ENCODE peak calls at places on chromosomes 13 and 19, in five cellular contexts. Z is HAP-1, E is heart right ventricle, S is aorta, C is SK-N-SH. D is an unnamed sample.

GRCh38 chr19:49655570-49656455 is 9.8 kb downstream of the IRF3 start:
- DNase-seq in Z (no peak), E (no peak), S (no peak), C (no peak), D (no peak)

GRCh38 chr19:13623686-13624405 is 117.6 kb upstream of the CACNA1A start:
- DNase-seq in Z (no peak), E (no peak), S (no peak), C (no peak), D (no peak)

GRCh38 chr19:52527954-52528326 is 472 bp downstream of the ZNF808 start:
- DNase-seq in Z (no peak), E (peak; percentile 21), S (no peak), C (peak; percentile 45), D (peak; percentile 5)

GRCh38 chr19:33905473-33905936 is 108.8 kb downstream of the KCTD15 start:
- DNase-seq in Z (no peak), E (peak; percentile 35), S (no peak), C (peak; percentile 52), D (peak; percentile 22)

GRCh38 chr19:34428549-34429285 is 536 bp downstream of the UBA2 start:
- DNase-seq in Z (no peak), E (peak; percentile 51), S (peak; percentile 60), C (peak; percentile 47), D (peak; percentile 46)

GRCh38 chr19:29060833-29061364 is 152.1 kb downstream of the UQCRFS1 start:
- DNase-seq in Z (no peak), E (no peak), S (no peak), C (no peak), D (no peak)

GRCh38 chr13:79869326-79869725 is 388.4 kb downstream of the NDFIP2 start:
- DNase-seq in Z (peak; percentile 34), E (no peak), S (no peak), C (no peak), D (no peak)

GRCh38 chr13:28237944-28238343 is 99.6 kb downstream of the PAN3 start:
- DNase-seq in Z (no peak), E (no peak), S (no peak), C (no peak), D (no peak)

GRCh38 chr19:49887037-49887652 is 9.5 kb downstream of the IL4I1 start:
- DNase-seq in Z (no peak), E (peak; percentile 20), S (no peak), C (no peak), D (no peak)

GRCh38 chr19:7658219-7658686 is 10.6 kb upstream of the RETN start:
- DNase-seq in Z (no peak), E (no peak), S (no peak), C (no peak), D (no peak)

GRCh38 chr19:33797821-33798633 is 1.4 kb downstream of the KCTD15 start:
- DNase-seq in Z (peak; percentile 57), E (peak; percentile 76), S (peak; percentile 63), C (peak; percentile 82), D (peak; percentile 66)

GRCh38 chr19:5485286-5485636 is 30.0 kb downstream of the ZNRF4 start:
- DNase-seq in Z (no peak), E (no peak), S (no peak), C (no peak), D (no peak)

GRCh38 chr19:19661675-19662251 is 1.7 kb downstream of the ATP13A1 start:
- DNase-seq in Z (peak; percentile 70), E (no peak), S (no peak), C (peak; percentile 60), D (no peak)

GRCh38 chr19:47891622-47891922 is 5.5 kb upstream of the SULT2A1 start:
- DNase-seq in Z (no peak), E (no peak), S (no peak), C (peak; percentile 31), D (no peak)

GRCh38 chr13:100532090-100532766 is 56.4 kb downstream of the GGACT start:
- DNase-seq in Z (no peak), E (no peak), S (no peak), C (no peak), D (no peak)

GRCh38 chr13:75579529-75579928 is 29.9 kb downstream of the UCHL3 start:
- DNase-seq in Z (no peak), E (no peak), S (no peak), C (no peak), D (no peak)

GRCh38 chr19:4550479-4551050 is 8.9 kb downstream of the SEMA6B start:
- DNase-seq in Z (no peak), E (no peak), S (no peak), C (no peak), D (no peak)

GRCh38 chr13:24208314-24208713 is 47.8 kb downstream of the SPATA13 start:
- DNase-seq in Z (no peak), E (no peak), S (no peak), C (no peak), D (no peak)

GRCh38 chr13:30804474-30804873 is 69.1 kb downstream of the ALOX5AP start:
- DNase-seq in Z (no peak), E (no peak), S (no peak), C (peak; percentile 29), D (no peak)

GRCh38 chr19:29623726-29624488 is 17.8 kb downstream of the POP4 start:
- DNase-seq in Z (no peak), E (no peak), S (no peak), C (no peak), D (no peak)

GRCh38 chr19:55212447-55212846 is 3.1 kb upstream of the PTPRH start:
- DNase-seq in Z (peak; percentile 78), E (no peak), S (no peak), C (no peak), D (no peak)

GRCh38 chr13:99436013-99436412 is 65.3 kb upstream of the TM9SF2 start:
- DNase-seq in Z (no peak), E (no peak), S (no peak), C (no peak), D (no peak)
- H3K4me1 ChIP-seq in Z (peaks cover 8% of the 10 kb centered on the region), E (peaks cover 14% of the 10 kb centered on the region), S (no peaks in the 10 kb centered on the region), C (peaks cover 10% of the 10 kb centered on the region), D (peaks cover 6% of the 10 kb centered on the region)

GRCh38 chr19:1467512-1468273 is 11.3 kb downstream of the C19orf25 start:
- DNase-seq in Z (no peak), E (peak; percentile 14), S (no peak), C (no peak), D (no peak)
- H3K4me1 ChIP-seq in Z (peaks cover 10% of the 10 kb centered on the region), E (peaks cover 65% of the 10 kb centered on the region), S (no peaks in the 10 kb centered on the region), C (peaks cover 4% of the 10 kb centered on the region), D (peaks cover 12% of the 10 kb centered on the region)

GRCh38 chr13:99278843-99279242 is 20.7 kb upstream of the GPR18 start:
- DNase-seq in Z (no peak), E (no peak), S (no peak), C (no peak), D (no peak)

GRCh38 chr13:99282264-99283231 is 24.4 kb upstream of the GPR18 start:
- DNase-seq in Z (no peak), E (no peak), S (no peak), C (no peak), D (no peak)

GRCh38 chr13:99281811-99282263 is 23.7 kb upstream of the GPR18 start:
- DNase-seq in Z (no peak), E (peak; percentile 50), S (peak; percentile 88), C (no peak), D (no peak)

GRCh38 chr13:99278199-99278598 is 20.0 kb upstream of the GPR18 start:
- DNase-seq in Z (no peak), E (no peak), S (no peak), C (no peak), D (no peak)

DNA sequence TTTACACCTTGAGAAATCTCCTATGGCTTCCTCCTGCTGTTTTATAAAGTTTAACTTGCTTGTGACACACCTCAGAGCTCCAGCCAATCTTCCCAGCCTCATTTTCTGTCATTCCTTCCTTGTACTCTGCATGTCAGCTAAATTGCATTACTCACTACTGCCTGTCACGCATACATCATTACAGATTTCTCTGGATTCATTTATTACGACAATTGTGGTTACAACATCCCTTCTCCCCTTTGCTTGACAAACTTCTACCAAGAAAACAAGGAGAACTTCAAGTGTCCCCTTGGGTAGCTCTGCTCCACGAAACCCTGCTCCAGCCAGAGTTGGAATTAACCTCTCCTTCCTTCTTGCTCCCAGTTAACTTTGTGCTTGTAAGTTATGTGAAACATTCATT is 22.0 kb upstream of the GPR18 start:
- DNase-seq in Z (no peak), E (no peak), S (no peak), C (no peak), D (no peak)
- H3K4me1 ChIP-seq in Z (no peaks in the 10 kb centered on the region), E (peaks cover 38% of the 10 kb centered on the region), S (no peaks in the 10 kb centered on the region), C (peaks cover 3% of the 10 kb centered on the region), D (peaks cover 5% of the 10 kb centered on the region)

GRCh38 chr13:109794095-109794494 is 7.7 kb upstream of the IRS2 start:
- DNase-seq in Z (no peak), E (no peak), S (no peak), C (no peak), D (no peak)
- H3K4me1 ChIP-seq in Z (no peaks in the 10 kb centered on the region), E (peaks cover 11% of the 10 kb centered on the region), S (no peaks in the 10 kb centered on the region), C (peaks cover 19% of the 10 kb centered on the region), D (no peaks in the 10 kb centered on the region)

GRCh38 chr13:113458218-113459065 is 5.2 kb upstream of the ADPRHL1 start:
- DNase-seq in Z (peak; percentile 21), E (no peak), S (no peak), C (peak; percentile 89), D (peak; percentile 18)
- H3K4me1 ChIP-seq in Z (no peaks in the 10 kb centered on the region), E (peaks cover 39% of the 10 kb centered on the region), S (no peaks in the 10 kb centered on the region), C (peaks cover 22% of the 10 kb centered on the region), D (peaks cover 11% of the 10 kb centered on the region)

GRCh38 chr19:16368385-16369305 is 44.0 kb downstream of the KLF2 start:
- DNase-seq in Z (no peak), E (no peak), S (peak; percentile 41), C (no peak), D (no peak)
- H3K4me1 ChIP-seq in Z (no peaks in the 10 kb centered on the region), E (peaks cover 38% of the 10 kb centered on the region), S (no peaks in the 10 kb centered on the region), C (no peaks in the 10 kb centered on the region), D (peaks cover 16% of the 10 kb centered on the region)

DNA sequence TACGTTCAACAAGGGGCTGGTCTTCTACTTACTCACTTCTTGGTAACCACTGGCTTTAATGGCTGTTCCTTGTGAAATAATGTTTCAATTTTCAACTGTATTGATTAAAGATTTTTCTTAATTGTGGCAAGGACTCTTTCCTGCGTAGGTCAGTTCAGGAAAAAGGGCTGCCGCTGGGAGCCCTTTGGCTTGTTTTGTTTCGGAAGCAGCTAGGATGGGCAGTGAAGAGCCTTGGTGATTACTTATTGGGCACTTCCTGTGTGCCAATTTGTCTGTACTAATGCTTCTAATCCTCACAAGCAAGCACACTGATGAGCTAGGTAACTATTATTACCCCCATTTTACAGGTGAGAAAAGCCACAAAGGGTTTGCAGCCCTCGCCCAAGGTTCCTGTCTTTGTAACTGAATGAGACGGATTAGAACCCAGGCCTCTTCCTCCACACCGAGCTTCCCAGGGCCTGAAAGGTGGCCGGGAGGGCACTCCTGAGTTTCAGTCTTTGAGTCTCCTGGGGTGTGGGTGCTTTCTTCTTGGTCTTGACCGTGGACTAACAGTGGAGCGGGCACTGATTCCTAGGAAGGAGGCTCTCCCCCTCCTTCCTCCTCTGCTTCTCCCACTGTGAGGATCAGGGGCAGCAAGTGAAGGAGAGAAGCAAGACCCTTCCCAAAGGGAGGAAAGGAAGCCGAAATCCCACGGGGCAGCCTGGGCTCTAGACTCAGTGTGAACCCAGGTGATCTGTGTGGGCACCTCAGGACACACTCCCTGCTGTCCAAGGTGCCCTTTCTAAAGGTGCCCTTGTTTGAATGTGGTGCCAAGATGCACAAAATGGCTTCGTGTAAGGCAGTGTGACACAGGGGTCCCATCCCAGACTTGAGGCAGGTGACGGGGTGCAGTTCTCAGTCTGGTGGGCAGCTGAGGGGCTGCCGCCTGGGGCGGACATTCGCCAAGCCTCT is 3.7 kb downstream of the COL4A2 start:
- DNase-seq in Z (no peak), E (no peak), S (no peak), C (no peak), D (no peak)
- H3K4me1 ChIP-seq in Z (no peaks in the 10 kb centered on the region), E (peaks cover 71% of the 10 kb centered on the region), S (peaks cover 4% of the 10 kb centered on the region), C (peaks cover 24% of the 10 kb centered on the region), D (peaks cover 44% of the 10 kb centered on the region)

D was measured in cardiac muscle cell.